ENCODE peak calls at places on chromosomes 11 and 22, in seven cellular contexts. S, B, G, C, K, R and H are unnamed samples.

GRCh38 chr11:41459602-41460405 is at the start of gene LRRC4C:
- DNase-seq in S (no peak), B (no peak), G (no peak), C (peak; percentile 9), K (no peak), R (no peak), H (no peak)

GRCh38 chr22:16972311-16972710 is 35.7 kb downstream of the GAB4 start:
- DNase-seq in S (no peak), B (no peak), G (no peak), C (no peak), K (no peak), R (no peak), H (no peak)

GRCh38 chr22:24824915-24825314 is 18.9 kb downstream of the SGSM1 start:
- DNase-seq in S (no peak), B (no peak), G (no peak), C (no peak), K (no peak), R (no peak), H (no peak)

GRCh38 chr11:119782673-119783072 is 53.7 kb upstream of the NECTIN1 start:
- DNase-seq in S (no peak), B (no peak), G (peak; percentile 45), C (no peak), K (no peak), R (no peak), H (no peak)

GRCh38 chr22:50252081-50253045 is 1.3 kb upstream of the HDAC10 start:
- DNase-seq in S (no peak), B (peak; percentile 78), G (no peak), C (peak; percentile 83), K (peak; percentile 39), R (no peak), H (peak; percentile 68)

GRCh38 chr22:19123936-19124335 is 1.7 kb upstream of the DGCR2 start:
- DNase-seq in S (no peak), B (no peak), G (no peak), C (no peak), K (no peak), R (no peak), H (no peak)

GRCh38 chr11:100338144-100338840 is 348.8 kb upstream of the ARHGAP42 start:
- DNase-seq in S (no peak), B (no peak), G (no peak), C (no peak), K (no peak), R (no peak), H (no peak)

GRCh38 chr11:124510279-124510678 is 33.2 kb downstream of the OR8B12 start:
- DNase-seq in S (no peak), B (no peak), G (no peak), C (no peak), K (no peak), R (no peak), H (no peak)

GRCh38 chr11:6746086-6746618 is 25.6 kb downstream of the OR2AG2 start:
- DNase-seq in S (no peak), B (peak; percentile 19), G (no peak), C (no peak), K (no peak), R (peak; percentile 68), H (no peak)

GRCh38 chr22:28985581-28986290 is 75.9 kb downstream of the C22orf31 start:
- DNase-seq in S (no peak), B (no peak), G (no peak), C (no peak), K (no peak), R (no peak), H (no peak)

GRCh38 chr11:61963282-61964057 is 4.0 kb downstream of the FTH1 start:
- DNase-seq in S (no peak), B (no peak), G (no peak), C (no peak), K (no peak), R (peak; percentile 53), H (no peak)

GRCh38 chr11:65274734-65275682 is 13.2 kb downstream of the POLA2 start:
- DNase-seq in S (peak; percentile 29), B (no peak), G (peak; percentile 78), C (peak; percentile 76), K (peak; percentile 89), R (no peak), H (no peak)

GRCh38 chr11:9803685-9804413 is 140.0 kb downstream of the SWAP70 start:
- DNase-seq in S (no peak), B (no peak), G (no peak), C (no peak), K (no peak), R (no peak), H (no peak)

DNA sequence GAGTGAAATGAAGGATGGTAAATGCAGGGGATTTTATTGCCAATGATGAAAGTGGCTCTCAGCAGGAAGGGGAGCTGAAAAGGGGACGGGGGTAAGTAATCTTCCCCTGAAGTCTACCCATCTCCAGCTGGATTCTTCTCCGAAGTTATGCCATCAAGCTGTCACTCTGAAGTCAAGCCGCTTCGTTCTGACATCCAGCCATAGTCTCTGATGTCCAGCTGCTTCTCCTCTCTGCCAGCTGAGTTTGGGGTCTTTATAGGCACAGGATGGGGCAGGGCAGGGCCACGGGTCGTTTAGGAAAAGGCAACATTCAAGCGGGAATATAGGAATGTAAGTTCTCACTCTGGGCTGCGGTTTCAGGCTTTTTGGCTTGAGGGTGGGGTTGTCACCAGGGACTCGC is 181.9 kb upstream of the ANO3 start:
- DNase-seq in S (no peak), B (no peak), G (no peak), C (no peak), K (no peak), R (no peak), H (no peak)
- TF ChIP-seq TAF1 in S (no peak), B (no peak), G (no peak), C (no peak), K (no peak), R (no peak), H (no peak)

GRCh38 chr11:77525455-77526091 is 51.7 kb upstream of the PAK1 start:
- DNase-seq in S (no peak), B (no peak), G (no peak), C (no peak), K (no peak), R (no peak), H (no peak)
- TF ChIP-seq TAF1 in S (no peak), B (no peak), G (no peak), C (no peak), K (no peak), R (no peak), H (no peak)

GRCh38 chr11:2447253-2447950 is 2.6 kb downstream of the KCNQ1 start:
- DNase-seq in S (no peak), B (no peak), G (no peak), C (no peak), K (no peak), R (no peak), H (no peak)
- TF ChIP-seq TAF1 in S (no peak), B (no peak), G (no peak), C (no peak), K (no peak), R (no peak), H (no peak)

DNA sequence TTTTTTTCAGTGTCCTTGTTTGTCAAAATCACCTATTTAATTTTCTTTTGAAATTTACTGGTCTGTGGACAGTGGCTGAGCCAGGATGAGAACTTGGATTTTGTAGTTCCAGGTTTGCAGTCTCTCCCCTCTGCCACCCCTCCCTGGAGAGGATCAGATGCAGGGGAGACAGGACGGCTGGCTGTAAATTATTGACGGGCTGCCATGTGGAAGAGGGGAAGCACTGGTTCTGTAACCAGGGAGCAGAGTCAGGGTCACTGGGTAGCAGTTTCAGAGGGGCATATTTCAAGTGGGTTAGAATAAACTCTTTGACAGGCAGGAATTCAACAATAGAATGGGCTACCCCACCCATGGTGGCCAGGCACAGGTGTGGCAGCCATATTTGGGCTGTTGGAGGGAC is 20.6 kb upstream of the YWHAH start:
- DNase-seq in S (no peak), B (no peak), G (no peak), C (no peak), K (no peak), R (no peak), H (no peak)
- TF ChIP-seq TAF1 in S (no peak), B (no peak), G (no peak), C (no peak), K (no peak), R (no peak), H (no peak)

GRCh38 chr11:40186401-40187091 is 1272.9 kb downstream of the LRRC4C start:
- DNase-seq in S (no peak), B (no peak), G (no peak), C (peak; percentile 41), K (peak; percentile 14), R (no peak), H (no peak)

GRCh38 chr11:40187092-40187403 is 1272.4 kb downstream of the LRRC4C start:
- DNase-seq in S (no peak), B (no peak), G (no peak), C (no peak), K (no peak), R (no peak), H (no peak)

GRCh38 chr11:40185793-40186192 is 1273.7 kb downstream of the LRRC4C start:
- DNase-seq in S (no peak), B (no peak), G (no peak), C (no peak), K (no peak), R (no peak), H (no peak)

GRCh38 chr11:40188848-40189247 is 1270.6 kb downstream of the LRRC4C start:
- DNase-seq in S (no peak), B (no peak), G (no peak), C (no peak), K (peak; percentile 12), R (no peak), H (no peak)

GRCh38 chr11:40190294-40190693 is 1269.2 kb downstream of the LRRC4C start:
- DNase-seq in S (no peak), B (no peak), G (no peak), C (peak; percentile 24), K (no peak), R (no peak), H (no peak)
- TF ChIP-seq TAF1 in S (no peak), B (no peak), G (no peak), C (no peak), K (no peak), R (no peak), H (no peak)

GRCh38 chr11:114180301-114181055 is 115.7 kb upstream of the NNMT start:
- DNase-seq in S (no peak), B (no peak), G (no peak), C (peak; percentile 61), K (peak; percentile 12), R (no peak), H (no peak)

GRCh38 chr11:114181752-114182151 is 114.4 kb upstream of the NNMT start:
- DNase-seq in S (no peak), B (no peak), G (no peak), C (no peak), K (no peak), R (no peak), H (no peak)

GRCh38 chr11:114181195-114181594 is 115.0 kb upstream of the NNMT start:
- DNase-seq in S (no peak), B (no peak), G (no peak), C (no peak), K (no peak), R (no peak), H (no peak)

GRCh38 chr11:114178656-114179055 is 117.5 kb upstream of the NNMT start:
- DNase-seq in S (no peak), B (no peak), G (no peak), C (no peak), K (no peak), R (no peak), H (no peak)

GRCh38 chr11:114179234-114179941 is 116.8 kb upstream of the NNMT start:
- DNase-seq in S (no peak), B (no peak), G (peak; percentile 32), C (no peak), K (no peak), R (no peak), H (no peak)
- TF ChIP-seq TAF1 in S (no peak), B (no peak), G (no peak), C (no peak), K (no peak), R (no peak), H (no peak)